ENCODE peak calls at places on chromosomes 12 and 14, in ten cellular contexts. One of them, this sample, is unnamed.

GRCh38 chr12:127245437-127245836 is 1021.5 kb upstream of the TMEM132C start:
- DNase-seq in SK-N-SH: no peak
- DNase-seq in endothelial cell of umbilical vein: no peak
- DNase-seq in HepG2: no peak
- DNase-seq in K562: no peak
- DNase-seq in NB4: no peak
- DNase-seq in WTC11: no peak
- DNase-seq in H1: no peak
- DNase-seq in GM12878: no peak
- DNase-seq in HCT116: no peak
- DNase-seq in this sample: no peak

GRCh38 chr14:97446087-97446486 is 648.9 kb downstream of the VRK1 start:
- DNase-seq in H1: no peak
- DNase-seq in HepG2: no peak
- DNase-seq in endothelial cell of umbilical vein: no peak
- DNase-seq in K562: no peak
- DNase-seq in WTC11: no peak
- DNase-seq in SK-N-SH: no peak
- DNase-seq in NB4: no peak
- DNase-seq in GM12878: no peak
- DNase-seq in HCT116: no peak
- DNase-seq in this sample: no peak

GRCh38 chr12:8948711-8949524 is 527 bp downstream of the M6PR start:
- DNase-seq in GM12878: no peak
- DNase-seq in SK-N-SH: peak; percentile 23
- DNase-seq in NB4: peak; percentile 69
- DNase-seq in WTC11: no peak
- DNase-seq in HCT116: no peak
- DNase-seq in HepG2: peak; percentile 7
- DNase-seq in H1: peak; percentile 48
- DNase-seq in K562: peak; percentile 13
- DNase-seq in endothelial cell of umbilical vein: peak; percentile 50
- DNase-seq in this sample: peak; percentile 16

GRCh38 chr12:118436002-118436724 is 59.8 kb downstream of the SUDS3 start:
- DNase-seq in SK-N-SH: peak; percentile 27
- DNase-seq in HCT116: peak; percentile 12
- DNase-seq in GM12878: no peak
- DNase-seq in HepG2: no peak
- DNase-seq in NB4: peak; percentile 55
- DNase-seq in K562: peak; percentile 14
- DNase-seq in WTC11: peak; percentile 65
- DNase-seq in H1: peak; percentile 57
- DNase-seq in endothelial cell of umbilical vein: no peak
- DNase-seq in this sample: no peak

GRCh38 chr12:46629331-46630229 is 196.2 kb downstream of the SLC38A4 start:
- DNase-seq in GM12878: no peak
- DNase-seq in SK-N-SH: no peak
- DNase-seq in K562: no peak
- DNase-seq in NB4: no peak
- DNase-seq in H1: no peak
- DNase-seq in HepG2: no peak
- DNase-seq in HCT116: no peak
- DNase-seq in endothelial cell of umbilical vein: no peak
- DNase-seq in WTC11: no peak
- DNase-seq in this sample: no peak

GRCh38 chr12:15520083-15520482 is 197.8 kb downstream of the PTPRO start:
- DNase-seq in SK-N-SH: no peak
- DNase-seq in HepG2: no peak
- DNase-seq in WTC11: peak; percentile 20
- DNase-seq in HCT116: no peak
- DNase-seq in endothelial cell of umbilical vein: no peak
- DNase-seq in K562: no peak
- DNase-seq in H1: no peak
- DNase-seq in NB4: no peak
- DNase-seq in GM12878: no peak
- DNase-seq in this sample: no peak

GRCh38 chr12:85642810-85643209 is 193.4 kb downstream of the RASSF9 start:
- DNase-seq in WTC11: no peak
- DNase-seq in K562: no peak
- DNase-seq in SK-N-SH: no peak
- DNase-seq in endothelial cell of umbilical vein: no peak
- DNase-seq in HCT116: no peak
- DNase-seq in H1: no peak
- DNase-seq in HepG2: peak; percentile 75
- DNase-seq in GM12878: no peak
- DNase-seq in NB4: peak; percentile 53
- DNase-seq in this sample: peak; percentile 37

GRCh38 chr14:67393689-67394088 is 18.3 kb downstream of the PLEK2 start:
- DNase-seq in GM12878: no peak
- DNase-seq in H1: no peak
- DNase-seq in HCT116: no peak
- DNase-seq in endothelial cell of umbilical vein: no peak
- DNase-seq in HepG2: no peak
- DNase-seq in K562: no peak
- DNase-seq in WTC11: no peak
- DNase-seq in SK-N-SH: no peak
- DNase-seq in NB4: no peak
- DNase-seq in this sample: no peak

GRCh38 chr12:47797432-47797831 is 22.3 kb downstream of the HDAC7 start:
- DNase-seq in GM12878: no peak
- DNase-seq in HepG2: no peak
- DNase-seq in HCT116: no peak
- DNase-seq in endothelial cell of umbilical vein: no peak
- DNase-seq in H1: peak; percentile 71
- DNase-seq in NB4: peak; percentile 57
- DNase-seq in K562: no peak
- DNase-seq in WTC11: peak; percentile 69
- DNase-seq in SK-N-SH: peak; percentile 76
- DNase-seq in this sample: no peak

GRCh38 chr12:106284294-106285105 is 18.0 kb upstream of the TCP11L2 start:
- DNase-seq in WTC11: no peak
- DNase-seq in K562: no peak
- DNase-seq in GM12878: no peak
- DNase-seq in HepG2: peak; percentile 91
- DNase-seq in H1: no peak
- DNase-seq in endothelial cell of umbilical vein: no peak
- DNase-seq in SK-N-SH: no peak
- DNase-seq in HCT116: no peak
- DNase-seq in NB4: no peak
- DNase-seq in this sample: no peak

GRCh38 chr12:132873724-132874123 is 13.7 kb downstream of the CHFR start:
- DNase-seq in HCT116: no peak
- DNase-seq in GM12878: no peak
- DNase-seq in H1: no peak
- DNase-seq in endothelial cell of umbilical vein: no peak
- DNase-seq in K562: no peak
- DNase-seq in SK-N-SH: no peak
- DNase-seq in WTC11: no peak
- DNase-seq in HepG2: no peak
- DNase-seq in NB4: no peak
- DNase-seq in this sample: no peak

GRCh38 chr14:61636291-61636690 is 59.0 kb upstream of the HIF1A start:
- DNase-seq in HCT116: no peak
- DNase-seq in K562: no peak
- DNase-seq in WTC11: no peak
- DNase-seq in H1: no peak
- DNase-seq in GM12878: no peak
- DNase-seq in SK-N-SH: no peak
- DNase-seq in HepG2: no peak
- DNase-seq in endothelial cell of umbilical vein: peak; percentile 6
- DNase-seq in NB4: no peak
- DNase-seq in this sample: no peak

GRCh38 chr12:130870442-130871285 is 1.2 kb upstream of the RAN start:
- DNase-seq in SK-N-SH: peak; percentile 57
- DNase-seq in K562: peak; percentile 64
- DNase-seq in GM12878: peak; percentile 75
- DNase-seq in H1: peak; percentile 72
- DNase-seq in HepG2: peak; percentile 96
- DNase-seq in NB4: peak; percentile 99
- DNase-seq in HCT116: peak; percentile 83
- DNase-seq in endothelial cell of umbilical vein: peak; percentile 40
- DNase-seq in WTC11: peak; percentile 76
- DNase-seq in this sample: peak; percentile 98

GRCh38 chr14:103078420-103078749 is 5.6 kb upstream of the LBHD2 start:
- DNase-seq in HCT116: peak; percentile 84
- DNase-seq in H1: no peak
- DNase-seq in SK-N-SH: peak; percentile 86
- DNase-seq in GM12878: peak; percentile 48
- DNase-seq in endothelial cell of umbilical vein: peak; percentile 69
- DNase-seq in K562: peak; percentile 67
- DNase-seq in NB4: peak; percentile 86
- DNase-seq in HepG2: peak; percentile 73
- DNase-seq in WTC11: peak; percentile 77
- DNase-seq in this sample: peak; percentile 86

GRCh38 chr12:118611295-118611694 is 234.9 kb downstream of the SUDS3 start:
- DNase-seq in GM12878: no peak
- DNase-seq in WTC11: peak; percentile 16
- DNase-seq in HCT116: no peak
- DNase-seq in NB4: no peak
- DNase-seq in H1: no peak
- DNase-seq in endothelial cell of umbilical vein: no peak
- DNase-seq in HepG2: no peak
- DNase-seq in K562: no peak
- DNase-seq in SK-N-SH: peak; percentile 16
- DNase-seq in this sample: no peak

GRCh38 chr12:57536597-57536942 is 10.4 kb downstream of the DCTN2 start:
- DNase-seq in H1: no peak
- DNase-seq in SK-N-SH: no peak
- DNase-seq in GM12878: no peak
- DNase-seq in endothelial cell of umbilical vein: no peak
- DNase-seq in HepG2: no peak
- DNase-seq in WTC11: no peak
- DNase-seq in K562: no peak
- DNase-seq in NB4: no peak
- DNase-seq in HCT116: no peak
- DNase-seq in this sample: no peak

GRCh38 chr14:76546426-76547221 is 170.7 kb downstream of the ESRRB start:
- DNase-seq in SK-N-SH: peak; percentile 65
- DNase-seq in NB4: peak; percentile 36
- DNase-seq in endothelial cell of umbilical vein: peak; percentile 19
- DNase-seq in HepG2: peak; percentile 25
- DNase-seq in WTC11: peak; percentile 72
- DNase-seq in K562: peak; percentile 62
- DNase-seq in HCT116: peak; percentile 50
- DNase-seq in GM12878: no peak
- DNase-seq in H1: peak; percentile 87
- DNase-seq in this sample: peak; percentile 28
- TF ChIP-seq MAX in SK-N-SH: no peak
- TF ChIP-seq MAX in NB4: no peak
- TF ChIP-seq MAX in endothelial cell of umbilical vein: no peak
- TF ChIP-seq MAX in HepG2: no peak
- TF ChIP-seq MAX in WTC11: no peak
- TF ChIP-seq MAX in K562: no peak
- TF ChIP-seq MAX in HCT116: no peak
- TF ChIP-seq MAX in GM12878: no peak
- TF ChIP-seq MAX in H1: peak; percentile 30
- TF ChIP-seq MAX in this sample: no peak

DNA sequence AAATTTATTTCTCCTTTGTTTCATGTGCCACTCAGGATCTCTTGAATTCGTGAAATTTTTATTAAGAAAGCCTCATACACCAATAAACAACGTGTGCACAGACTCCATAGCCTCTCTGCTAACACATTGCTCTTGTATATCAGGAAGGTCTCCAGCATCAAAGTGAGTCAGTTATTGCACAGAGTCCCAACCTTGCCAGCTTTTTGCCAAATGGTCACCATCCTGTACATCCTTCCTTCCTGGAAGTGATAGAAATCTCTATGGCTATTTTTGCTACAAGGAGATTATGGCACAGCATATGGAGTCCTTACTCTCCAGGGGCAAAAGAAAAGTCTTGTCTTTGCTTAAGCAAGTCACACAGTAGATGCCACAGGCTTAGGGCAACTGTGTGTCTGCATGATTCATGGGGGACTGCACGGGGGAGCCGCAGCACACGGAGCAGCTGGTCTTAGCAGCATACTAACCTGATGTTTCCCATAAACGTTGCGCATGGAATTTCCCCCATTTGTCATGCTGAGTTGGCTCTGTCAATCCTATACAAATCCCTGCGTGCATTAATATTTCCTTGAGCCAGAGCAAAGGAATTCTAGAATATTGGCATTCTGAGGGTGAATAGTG is 71.0 kb downstream of the SAMD4A start:
- DNase-seq in WTC11: no peak
- DNase-seq in HepG2: no peak
- DNase-seq in SK-N-SH: no peak
- DNase-seq in NB4: no peak
- DNase-seq in K562: no peak
- DNase-seq in HCT116: no peak
- DNase-seq in H1: peak; percentile 35
- DNase-seq in endothelial cell of umbilical vein: peak; percentile 89
- DNase-seq in GM12878: no peak
- DNase-seq in this sample: no peak
- TF ChIP-seq MAX in WTC11: no peak
- TF ChIP-seq MAX in HepG2: no peak
- TF ChIP-seq MAX in SK-N-SH: no peak
- TF ChIP-seq MAX in NB4: no peak
- TF ChIP-seq MAX in K562: no peak
- TF ChIP-seq MAX in HCT116: no peak
- TF ChIP-seq MAX in H1: no peak
- TF ChIP-seq MAX in endothelial cell of umbilical vein: no peak
- TF ChIP-seq MAX in GM12878: no peak
- TF ChIP-seq MAX in this sample: no peak

DNA sequence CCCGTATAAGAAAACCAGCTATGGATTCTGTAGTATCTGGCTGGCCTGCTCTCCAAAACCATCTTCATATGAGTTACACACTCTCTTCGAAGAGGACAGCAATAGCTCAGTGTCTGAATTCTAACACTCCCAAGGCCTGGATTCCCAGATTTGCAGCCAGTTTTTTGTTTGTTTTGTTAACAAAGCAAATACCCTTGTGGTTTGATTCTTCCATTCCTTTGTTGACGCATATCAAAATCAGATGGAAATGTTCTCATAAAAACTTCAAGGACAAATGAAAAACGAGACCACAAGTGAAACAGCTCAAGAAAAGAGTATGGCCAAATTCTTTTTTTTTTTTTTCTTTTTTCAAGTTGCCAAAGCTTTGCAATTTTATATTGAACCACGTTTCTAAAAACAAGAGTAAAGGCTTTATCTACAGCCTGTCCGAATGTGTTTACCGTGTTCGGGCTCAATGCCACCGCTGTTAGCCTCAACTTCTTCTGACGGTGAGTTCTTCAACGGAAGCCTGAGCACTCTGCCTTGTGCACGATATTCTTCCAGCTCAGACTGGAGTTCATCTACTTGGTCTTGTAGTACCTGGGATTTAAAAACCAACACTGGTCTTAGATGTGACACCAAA is 67.5 kb downstream of the NIN start:
- DNase-seq in endothelial cell of umbilical vein: no peak
- DNase-seq in K562: no peak
- DNase-seq in SK-N-SH: no peak
- DNase-seq in WTC11: no peak
- DNase-seq in NB4: no peak
- DNase-seq in HepG2: no peak
- DNase-seq in GM12878: no peak
- DNase-seq in H1: no peak
- DNase-seq in HCT116: no peak
- DNase-seq in this sample: no peak
- TF ChIP-seq MAX in endothelial cell of umbilical vein: no peak
- TF ChIP-seq MAX in K562: no peak
- TF ChIP-seq MAX in SK-N-SH: no peak
- TF ChIP-seq MAX in WTC11: no peak
- TF ChIP-seq MAX in NB4: no peak
- TF ChIP-seq MAX in HepG2: no peak
- TF ChIP-seq MAX in GM12878: no peak
- TF ChIP-seq MAX in H1: no peak
- TF ChIP-seq MAX in HCT116: no peak
- TF ChIP-seq MAX in this sample: no peak

GRCh38 chr14:63513756-63514155 is 29.4 kb downstream of the PPP2R5E start:
- DNase-seq in K562: no peak
- DNase-seq in GM12878: no peak
- DNase-seq in HepG2: no peak
- DNase-seq in SK-N-SH: no peak
- DNase-seq in NB4: no peak
- DNase-seq in HCT116: no peak
- DNase-seq in H1: no peak
- DNase-seq in endothelial cell of umbilical vein: no peak
- DNase-seq in WTC11: no peak
- DNase-seq in this sample: no peak
- TF ChIP-seq MAX in K562: no peak
- TF ChIP-seq MAX in GM12878: no peak
- TF ChIP-seq MAX in HepG2: no peak
- TF ChIP-seq MAX in SK-N-SH: no peak
- TF ChIP-seq MAX in NB4: no peak
- TF ChIP-seq MAX in HCT116: no peak
- TF ChIP-seq MAX in H1: no peak
- TF ChIP-seq MAX in endothelial cell of umbilical vein: no peak
- TF ChIP-seq MAX in WTC11: no peak
- TF ChIP-seq MAX in this sample: no peak